ENCODE peak calls at places on chromosome 9, in five cellular contexts. W is A172; U is stimulated activated CD4-positive, alpha-beta T cell treated with anti-CD3 and anti-CD28 coated beads, Interleukin-15, amount 100 ng/mL, for 24 hours; K is NCI-H69; E is ACHN. R is an unnamed sample.

GRCh38 chr9:116355153-116355827 is 201.7 kb downstream of the PAPPA start:
- DNase-seq in K (peak), W (no peak), E (no peak), U (no peak), R (no peak)

GRCh38 chr9:2120926-2121689 is 106.0 kb downstream of the SMARCA2 start:
- DNase-seq in U (no peak), K (no peak), W (peak), E (peak), R (peak)

GRCh38 chr9:21294325-21294724 is 10.8 kb downstream of the IFNA5 start:
- DNase-seq in E (no peak), W (peak), U (peak), K (no peak), R (no peak)

GRCh38 chr9:127949827-127950512 is 12.3 kb upstream of the DPM2 start:
- DNase-seq in K (no peak), U (no peak), W (no peak), E (no peak), R (no peak)

GRCh38 chr9:14062449-14063187 is 251.3 kb downstream of the NFIB start:
- DNase-seq in W (no peak), U (no peak), E (no peak), K (no peak), R (peak)

GRCh38 chr9:4106744-4107143 is 193.1 kb downstream of the GLIS3 start:
- DNase-seq in U (no peak), K (no peak), E (no peak), W (no peak), R (peak)

GRCh38 chr9:85009251-85009650 is 339.7 kb downstream of the NTRK2 start:
- DNase-seq in W (no peak), E (no peak), U (no peak), K (no peak), R (no peak)

GRCh38 chr9:130173462-130173876 is 1.3 kb downstream of the NCS1 start:
- DNase-seq in U (no peak), K (no peak), W (no peak), E (no peak), R (peak)

GRCh38 chr9:113985968-113986585 is 92.0 kb downstream of the AMBP start:
- DNase-seq in K (no peak), E (no peak), W (peak), U (no peak), R (no peak)

GRCh38 chr9:92384373-92384772 is 20.0 kb downstream of the OGN start:
- DNase-seq in W (peak), K (no peak), U (no peak), E (no peak), R (peak)

GRCh38 chr9:135282001-135282731 is 194.7 kb downstream of the OLFM1 start:
- DNase-seq in U (peak), E (no peak), W (peak), K (peak), R (no peak)

GRCh38 chr9:93673844-93674334 is 97.5 kb downstream of the PHF2 start:
- DNase-seq in U (peak), W (no peak), K (no peak), E (no peak), R (no peak)

GRCh38 chr9:3992924-3993323 is 306.9 kb downstream of the GLIS3 start:
- DNase-seq in K (peak), U (no peak), E (no peak), W (peak), R (peak)

GRCh38 chr9:17060450-17060849 is 74.4 kb upstream of the CNTLN start:
- DNase-seq in E (no peak), K (no peak), U (no peak), W (no peak), R (no peak)

GRCh38 chr9:36793277-36793676 is 220.6 kb downstream of the MELK start:
- DNase-seq in E (no peak), U (no peak), K (peak), W (no peak), R (no peak)

GRCh38 chr9:219670-220365 is 5.2 kb downstream of the DOCK8 start:
- DNase-seq in E (no peak), U (no peak), K (no peak), W (no peak), R (no peak)

GRCh38 chr9:76873056-76873792 is 32.7 kb downstream of the PRUNE2 start:
- DNase-seq in E (no peak), W (no peak), U (no peak), K (peak), R (peak)